ENCODE peak calls at places on chromosomes 5 and 9, in seven cellular contexts. A, W, Q, L, B, E and C are unnamed samples.

GRCh38 chr9:113940077-113940476 is 64.0 kb downstream of the ZNF618 start:
- DNase-seq in Q (peak), W (no peak), B (no peak), L (no peak), E (no peak), A (no peak), C (no peak)

GRCh38 chr5:14250778-14251711 is 107.9 kb downstream of the TRIO start:
- DNase-seq in E (no peak), A (no peak), W (no peak), B (no peak), Q (no peak), L (no peak), C (no peak)

GRCh38 chr9:4207881-4208615 is 91.8 kb downstream of the GLIS3 start:
- DNase-seq in A (no peak), L (no peak), B (no peak), E (no peak), Q (no peak), W (no peak), C (no peak)

GRCh38 chr5:142830241-142831018 is 60.3 kb downstream of the ARHGAP26 start:
- DNase-seq in Q (peak), E (no peak), A (no peak), B (no peak), W (no peak), L (peak), C (no peak)

GRCh38 chr9:133489253-133490190 is 10.6 kb upstream of the SLC2A6 start:
- DNase-seq in W (no peak), L (no peak), A (no peak), B (no peak), E (no peak), Q (no peak), C (no peak)

GRCh38 chr5:153907170-153907775 is 131.4 kb downstream of the FAM114A2 start:
- DNase-seq in Q (no peak), E (no peak), W (no peak), L (no peak), A (no peak), B (no peak), C (no peak)

GRCh38 chr9:125889524-125890473 is 142.6 kb downstream of the PBX3 start:
- DNase-seq in A (peak), E (peak), W (peak), B (peak), Q (peak), L (peak), C (no peak)

GRCh38 chr5:162227075-162227474 is 159.5 kb downstream of the GABRG2 start:
- DNase-seq in L (no peak), W (no peak), E (no peak), A (no peak), B (no peak), Q (peak), C (no peak)

GRCh38 chr5:26482817-26483375 is 555.5 kb downstream of the CDH9 start:
- DNase-seq in W (no peak), L (peak), B (peak), A (no peak), Q (peak), E (no peak), C (peak)

GRCh38 chr5:132104561-132104960 is 31.0 kb downstream of the CSF2 start:
- DNase-seq in L (peak), E (no peak), A (no peak), W (no peak), B (no peak), Q (peak), C (no peak)

GRCh38 chr9:36470891-36471290 is 70.8 kb upstream of the RNF38 start:
- DNase-seq in W (peak), Q (no peak), L (peak), B (peak), A (peak), E (peak), C (peak)

GRCh38 chr9:83655433-83655832 is 32.5 kb downstream of the IDNK start:
- DNase-seq in A (no peak), W (no peak), E (no peak), B (no peak), Q (no peak), L (no peak), C (no peak)

GRCh38 chr9:92147030-92147853 is 32.0 kb upstream of the SPTLC1 start:
- DNase-seq in W (no peak), E (no peak), B (no peak), Q (peak), A (peak), L (peak), C (no peak)

GRCh38 chr9:18580146-18580545 is 106.2 kb downstream of the ADAMTSL1 start:
- DNase-seq in B (no peak), Q (no peak), A (no peak), W (no peak), E (no peak), L (no peak), C (no peak)

GRCh38 chr5:150603491-150603890 is 37.0 kb upstream of the SYNPO start:
- DNase-seq in Q (no peak), B (no peak), A (peak), W (no peak), L (no peak), E (no peak), C (no peak)

GRCh38 chr5:170266570-170267379 is 30.8 kb downstream of the LCP2 start:
- DNase-seq in Q (no peak), E (peak), W (peak), A (no peak), B (no peak), L (no peak), C (peak)

GRCh38 chr5:91219141-91219802 is 163.8 kb downstream of the ARRDC3 start:
- DNase-seq in B (no peak), Q (peak), E (no peak), W (no peak), A (no peak), L (peak), C (no peak)

GRCh38 chr5:95823738-95824609 is 1.4 kb upstream of the GLRX start:
- DNase-seq in B (no peak), A (peak), Q (peak), E (peak), W (peak), L (peak), C (peak)

GRCh38 chr5:26610581-26610980 is 427.8 kb downstream of the CDH9 start:
- DNase-seq in E (no peak), L (no peak), A (no peak), W (no peak), B (no peak), Q (no peak), C (no peak)